ENCODE peak calls at places on chromosomes 16 and 17, in seven cellular contexts. R is activated effector memory CD4-positive, alpha-beta T cell treated with Interleukin-2 at 50 U/mL for 16 hours; N is NCI-H2081 treated with DMSO at 0.1 percent for 48 hours; C is stimulated activated CD4-positive, alpha-beta T cell treated with anti-CD3 and anti-CD28 coated beads, Interleukin-15, amount 100 ng/mL, for 24 hours; Y is CD4-positive, CD25-positive, alpha-beta regulatory T cell; H is HuH-7; Q is NCI-H2171 treated with DMSO at 0.1 percent for 48 hours. Z is an unnamed sample.

GRCh38 chr17:75238684-75239191 is 22.7 kb downstream of the GGA3 start:
- DNase-seq in R (peak), N (no peak), C (peak), Y (peak), H (peak), Q (peak), Z (peak)

GRCh38 chr16:55035037-55035436 is 104.4 kb downstream of the IRX5 start:
- DNase-seq in R (no peak), N (no peak), C (peak), Y (peak), H (peak), Q (no peak), Z (no peak)

GRCh38 chr17:11178576-11178975 is 62.4 kb upstream of the SHISA6 start:
- DNase-seq in R (no peak), N (no peak), C (no peak), Y (no peak), H (no peak), Q (no peak), Z (no peak)

GRCh38 chr17:66965801-66966528 is 1.5 kb downstream of the CACNG4 start:
- DNase-seq in R (no peak), N (no peak), C (peak), Y (no peak), H (no peak), Q (peak), Z (no peak)

GRCh38 chr16:20410153-20410723 is 904 bp downstream of the ACSM5 start:
- DNase-seq in R (no peak), N (no peak), C (no peak), Y (peak), H (no peak), Q (no peak), Z (no peak)

GRCh38 chr17:81429353-81429774 is 34.1 kb downstream of the BAHCC1 start:
- DNase-seq in R (no peak), N (peak), C (no peak), Y (no peak), H (no peak), Q (peak), Z (peak)

GRCh38 chr16:82761236-82761635 is 134.5 kb downstream of the CDH13 start:
- DNase-seq in R (no peak), N (no peak), C (no peak), Y (no peak), H (no peak), Q (no peak), Z (no peak)

GRCh38 chr16:86044881-86045600 is 146.1 kb downstream of the IRF8 start:
- DNase-seq in R (peak), N (no peak), C (peak), Y (peak), H (no peak), Q (peak), Z (no peak)

GRCh38 chr16:53768593-53768992 is 64.6 kb downstream of the FTO start:
- DNase-seq in R (no peak), N (no peak), C (peak), Y (no peak), H (no peak), Q (no peak), Z (no peak)

GRCh38 chr17:57440522-57441269 is 184.4 kb downstream of the MSI2 start:
- DNase-seq in R (peak), N (no peak), C (peak), Y (peak), H (peak), Q (peak), Z (peak)

GRCh38 chr17:74282587-74283370 is 8.7 kb downstream of the DNAI2 start:
- DNase-seq in R (peak), N (no peak), C (peak), Y (peak), H (no peak), Q (no peak), Z (no peak)

GRCh38 chr17:10073026-10073425 is 125.4 kb downstream of the GAS7 start:
- DNase-seq in R (no peak), N (no peak), C (no peak), Y (no peak), H (no peak), Q (no peak), Z (no peak)

Z was measured in nucleus accumbens.